ENCODE peak calls at places on chromosomes 4 and X, in six cellular contexts. B, G, M, V, O and X are unnamed samples.

GRCh38 chr4:149371021-149371420 is 444.6 kb downstream of the IQCM start:
- DNase-seq in B (peak; percentile 12), G (no peak), M (peak; percentile 42), V (no peak), O (peak; percentile 40), X (peak; percentile 72)

GRCh38 chr4:120919358-120919757 is 3.2 kb downstream of the PRDM5 start:
- DNase-seq in B (no peak), G (no peak), M (no peak), V (no peak), O (no peak), X (no peak)

GRCh38 chrX:1215123-1215823 is 2.8 kb upstream of the CRLF2 start:
- DNase-seq in B (peak; percentile 59), G (no peak), M (no peak), V (peak; percentile 32), O (no peak), X (no peak)

GRCh38 chrX:142076633-142077032 is 128.5 kb downstream of the MAGEC2 start:
- DNase-seq in B (no peak), G (no peak), M (no peak), V (no peak), O (no peak), X (no peak)

GRCh38 chr4:35106091-35106734 is 1138.1 kb downstream of the ARAP2 start:
- DNase-seq in B (no peak), G (no peak), M (no peak), V (no peak), O (no peak), X (no peak)

GRCh38 chr4:147709999-147710398 is 21.9 kb upstream of the ARHGAP10 start:
- DNase-seq in B (no peak), G (no peak), M (no peak), V (no peak), O (no peak), X (no peak)

GRCh38 chrX:119880552-119881437 is 9.2 kb downstream of the NDUFA1 start:
- DNase-seq in B (peak; percentile 4), G (no peak), M (peak; percentile 46), V (no peak), O (no peak), X (peak; percentile 52)

GRCh38 chr4:80058740-80059139 is 14.3 kb downstream of the ANTXR2 start:
- DNase-seq in B (peak; percentile 92), G (no peak), M (no peak), V (no peak), O (no peak), X (no peak)

GRCh38 chr4:75654905-75655304 is 18.3 kb downstream of the G3BP2 start:
- DNase-seq in B (no peak), G (no peak), M (no peak), V (no peak), O (no peak), X (no peak)

GRCh38 chr4:6355052-6355451 is 85.4 kb downstream of the WFS1 start:
- DNase-seq in B (peak; percentile 5), G (no peak), M (no peak), V (no peak), O (no peak), X (no peak)

GRCh38 chr4:90486346-90486745 is 359.2 kb downstream of the CCSER1 start:
- DNase-seq in B (no peak), G (no peak), M (no peak), V (no peak), O (no peak), X (no peak)

GRCh38 chr4:16126714-16127113 is 42.9 kb upstream of the PROM1 start:
- DNase-seq in B (no peak), G (no peak), M (no peak), V (no peak), O (no peak), X (no peak)

GRCh38 chr4:111398906-111399330 is 746.3 kb upstream of the FAM241A start:
- DNase-seq in B (no peak), G (no peak), M (no peak), V (no peak), O (no peak), X (no peak)

GRCh38 chr4:15455290-15455689 is 14.4 kb upstream of the CC2D2A start:
- DNase-seq in B (no peak), G (peak; percentile 94), M (no peak), V (peak; percentile 89), O (no peak), X (no peak)

GRCh38 chrX:150897371-150898319 is 823 bp downstream of the CD99L2 start:
- DNase-seq in B (no peak), G (no peak), M (peak; percentile 39), V (no peak), O (no peak), X (peak; percentile 46)

GRCh38 chr4:23084559-23085248 is 392.0 kb downstream of the GBA3 start:
- DNase-seq in B (no peak), G (no peak), M (no peak), V (no peak), O (no peak), X (peak; percentile 25)

GRCh38 chrX:53321216-53321942 is 40.0 kb upstream of the IQSEC2 start:
- DNase-seq in B (no peak), G (no peak), M (no peak), V (no peak), O (no peak), X (peak; percentile 35)

GRCh38 chr4:168304744-168305459 is 13.7 kb downstream of the DDX60 start:
- DNase-seq in B (no peak), G (no peak), M (no peak), V (no peak), O (peak; percentile 35), X (no peak)

GRCh38 chr4:1834047-1834769 is 21.7 kb downstream of the LETM1 start:
- DNase-seq in B (no peak), G (no peak), M (no peak), V (no peak), O (no peak), X (no peak)

GRCh38 chr4:20916106-20916505 is 215.8 kb downstream of the PACRGL start:
- DNase-seq in B (no peak), G (no peak), M (no peak), V (no peak), O (no peak), X (no peak)

GRCh38 chrX:46327229-46328081 is 217.8 kb downstream of the ZNF674 start:
- DNase-seq in B (no peak), G (no peak), M (peak; percentile 93), V (no peak), O (peak; percentile 5), X (peak; percentile 87)

GRCh38 chrX:105328773-105329172 is 108.3 kb upstream of the TEX13A start:
- DNase-seq in B (no peak), G (no peak), M (no peak), V (no peak), O (no peak), X (no peak)

GRCh38 chr4:47340914-47341313 is 122.6 kb downstream of the COMMD8 start:
- DNase-seq in B (no peak), G (no peak), M (no peak), V (no peak), O (no peak), X (no peak)

GRCh38 chr4:100190643-100191600 is 654 bp upstream of the DDIT4L start:
- DNase-seq in B (no peak), G (no peak), M (peak; percentile 36), V (no peak), O (no peak), X (peak; percentile 59)

GRCh38 chr4:21697583-21697982 is 251.0 kb downstream of the KCNIP4 start:
- DNase-seq in B (no peak), G (no peak), M (peak; percentile 85), V (peak; percentile 64), O (no peak), X (peak; percentile 51)

GRCh38 chr4:128220286-128221235 is 67.1 kb downstream of the PGRMC2 start:
- DNase-seq in B (peak; percentile 40), G (no peak), M (no peak), V (no peak), O (no peak), X (no peak)

GRCh38 chr4:95431678-95432077 is 117.1 kb downstream of the UNC5C start:
- DNase-seq in B (no peak), G (no peak), M (no peak), V (no peak), O (no peak), X (no peak)

GRCh38 chr4:113547487-113548042 is 214.0 kb downstream of the CAMK2D start:
- DNase-seq in B (peak; percentile 1), G (peak; percentile 91), M (peak; percentile 93), V (peak; percentile 89), O (peak; percentile 83), X (peak; percentile 91)

GRCh38 chr4:87046111-87046510 is 111.3 kb downstream of the AFF1 start:
- DNase-seq in B (peak; percentile 56), G (no peak), M (no peak), V (no peak), O (no peak), X (no peak)

GRCh38 chr4:159593651-159594050 is 490.8 kb downstream of the RAPGEF2 start:
- DNase-seq in B (no peak), G (no peak), M (no peak), V (no peak), O (no peak), X (no peak)

GRCh38 chr4:173573286-173573685 is 43.3 kb upstream of the HAND2 start:
- DNase-seq in B (no peak), G (no peak), M (no peak), V (peak; percentile 77), O (no peak), X (no peak)

GRCh38 chr4:73870778-73871177 is 1.6 kb downstream of the CXCL1 start:
- DNase-seq in B (no peak), G (no peak), M (no peak), V (no peak), O (no peak), X (no peak)

GRCh38 chrX:36963069-36963808 is 44.9 kb upstream of the FAM47C start:
- DNase-seq in B (no peak), G (no peak), M (peak; percentile 53), V (no peak), O (no peak), X (no peak)

GRCh38 chr4:68141852-68142251 is 12.2 kb upstream of the TMPRSS11F start:
- DNase-seq in B (no peak), G (no peak), M (no peak), V (no peak), O (no peak), X (no peak)

GRCh38 chr4:141346144-141346543 is 125.4 kb downstream of the ZNF330 start:
- DNase-seq in B (no peak), G (no peak), M (no peak), V (no peak), O (peak; percentile 51), X (peak; percentile 7)